ENCODE peak calls at places on chromosomes 16 and 17, in five cellular contexts. Y is activated T-helper 9 cell treated with anti-CD3 and anti-CD28 coated beads, Interleukin-2, amount 50 U/mL, for 16 hours; C is left ventricle myocardium inferior; H is Caco-2; I is HT1080. O is an unnamed sample.

GRCh38 chr16:583815-584591 is 5.9 kb upstream of the RAB40C start:
- DNase-seq in Y (no peak), H (no peak), I (no peak), C (no peak), O (no peak)

GRCh38 chr17:50209133-50209471 is 7.7 kb upstream of the COL1A1 start:
- DNase-seq in Y (no peak), I (no peak), H (no peak), C (no peak), O (no peak)

GRCh38 chr16:35011-35775 is 18.2 kb downstream of the POLR3K start:
- DNase-seq in C (no peak), I (no peak), Y (no peak), H (no peak), O (no peak)

GRCh38 chr16:88309905-88310259 is 72.9 kb upstream of the ZNF469 start:
- DNase-seq in H (no peak), Y (no peak), C (peak), I (no peak), O (no peak)

GRCh38 chr16:66127459-66128362 is 238.8 kb upstream of the CDH5 start:
- DNase-seq in I (peak), H (no peak), C (no peak), Y (no peak), O (no peak)

GRCh38 chr17:43679911-43680310 is 18.2 kb upstream of the MEOX1 start:
- DNase-seq in C (no peak), H (no peak), Y (no peak), I (no peak), O (no peak)

GRCh38 chr16:47018223-47018891 is 44.9 kb upstream of the DNAJA2 start:
- DNase-seq in C (no peak), I (peak), Y (peak), H (peak), O (peak)

GRCh38 chr16:15494231-15494630 is 59.8 kb downstream of the BMERB1 start:
- DNase-seq in H (no peak), Y (no peak), C (no peak), I (peak), O (no peak)

GRCh38 chr17:42629420-42630009 is 20.0 kb downstream of the TUBG1 start:
- DNase-seq in H (no peak), I (no peak), Y (no peak), C (no peak), O (no peak)

GRCh38 chr17:59888145-59888750 is 4.5 kb downstream of the TUBD1 start:
- DNase-seq in C (no peak), Y (no peak), H (no peak), I (no peak), O (no peak)

GRCh38 chr16:55359946-55360345 is 35.9 kb downstream of the IRX6 start:
- DNase-seq in C (no peak), I (no peak), Y (no peak), H (no peak), O (no peak)

GRCh38 chr17:72659811-72660210 is 432.7 kb downstream of the SLC39A11 start:
- DNase-seq in I (no peak), H (no peak), C (no peak), Y (no peak), O (no peak)

GRCh38 chr17:73390851-73391250 is 79.0 kb upstream of the CDC42EP4 start:
- DNase-seq in C (no peak), H (no peak), I (no peak), Y (no peak), O (no peak)

GRCh38 chr16:10834766-10835165 is 16.2 kb upstream of the TVP23A start:
- DNase-seq in H (no peak), Y (no peak), I (no peak), C (no peak), O (no peak)

GRCh38 chr16:1057252-1057932 is 15.2 kb upstream of the SSTR5 start:
- DNase-seq in C (no peak), H (no peak), I (no peak), Y (peak), O (peak)

GRCh38 chr17:33967608-33968349 is 287.3 kb upstream of the CCL2 start:
- DNase-seq in I (no peak), H (no peak), Y (no peak), C (no peak), O (no peak)

GRCh38 chr17:50466371-50467113 is 2.1 kb downstream of the CHAD start:
- DNase-seq in Y (no peak), H (no peak), I (no peak), C (no peak), O (no peak)

GRCh38 chr17:7838291-7839075 is 4.5 kb downstream of the KDM6B start:
- DNase-seq in I (no peak), Y (no peak), H (peak), C (no peak), O (peak)

O was measured in activated T-cell treated with anti-CD3 and anti-CD28 coated beads, Interleukin-2, amount 50 U/mL, for 4 hours.